ENCODE peak calls at places on chromosomes 1 and 21, in five cellular contexts. J is fibroblast of lung, A is kidney, G is dorsolateral prefrontal cortex, Z is AG04450. K is an unnamed sample.

GRCh38 chr1:46461809-46462448 is 27.7 kb upstream of the DMBX1 start:
- DNase-seq in J (peak; percentile 18), A (no peak), G (no peak), Z (no peak), K (no peak)

GRCh38 chr21:25313891-25314646 is 293.2 kb downstream of the MRPL39 start:
- DNase-seq in J (peak; percentile 42), A (no peak), G (no peak), Z (peak; percentile 20), K (no peak)

GRCh38 chr1:180252638-180253536 is 22.8 kb downstream of the LHX4 start:
- DNase-seq in J (peak; percentile 34), A (peak; percentile 81), G (no peak), Z (peak; percentile 30), K (peak; percentile 83)

GRCh38 chr1:32989160-32989894 is 24.7 kb upstream of the RNF19B start:
- DNase-seq in J (peak; percentile 99), A (peak; percentile 83), G (no peak), Z (peak; percentile 86), K (peak; percentile 80)

GRCh38 chr21:34705032-34705431 is 36.2 kb downstream of the CLIC6 start:
- DNase-seq in J (no peak), A (peak; percentile 71), G (no peak), Z (no peak), K (no peak)

GRCh38 chr21:34782666-34783365 is 114.0 kb downstream of the CLIC6 start:
- DNase-seq in J (no peak), A (no peak), G (peak; percentile 61), Z (no peak), K (no peak)

GRCh38 chr1:38140025-38140487 is 93.5 kb upstream of the POU3F1 start:
- DNase-seq in J (peak; percentile 48), A (no peak), G (no peak), Z (no peak), K (no peak)

GRCh38 chr1:236292425-236292824 is 10.7 kb upstream of the ERO1B start:
- DNase-seq in J (no peak), A (no peak), G (no peak), Z (no peak), K (no peak)

GRCh38 chr1:45365051-45365450 is 24.8 kb upstream of the MUTYH start:
- DNase-seq in J (no peak), A (no peak), G (no peak), Z (no peak), K (no peak)

GRCh38 chr21:43362306-43362927 is 64.5 kb downstream of the SIK1 start:
- DNase-seq in J (peak; percentile 71), A (peak; percentile 93), G (peak; percentile 82), Z (peak; percentile 45), K (peak; percentile 71)
- H3K4me3 ChIP-seq in J (no peak overlapping the region), A (no peak overlapping the region), G (peak overlapping the region; percentile 24), Z (peak overlapping the region; percentile 25), K (peak overlapping the region; percentile 27)

GRCh38 chr1:75542818-75543570 is 67.9 kb downstream of the SLC44A5 start:
- DNase-seq in J (peak; percentile 64), A (no peak), G (no peak), Z (no peak), K (no peak)
- TF ChIP-seq CTCF in J (no peak), A (no peak), G (no peak), Z (no peak), K (no peak)

GRCh38 chr1:25555753-25556092 is 12.3 kb downstream of the LDLRAP1 start:
- DNase-seq in J (no peak), A (no peak), G (no peak), Z (no peak), K (no peak)

GRCh38 chr1:25554886-25555752 is 11.7 kb downstream of the LDLRAP1 start:
- DNase-seq in J (peak; percentile 24), A (no peak), G (no peak), Z (no peak), K (peak; percentile 29)

GRCh38 chr1:25556132-25556670 is 12.8 kb downstream of the LDLRAP1 start:
- DNase-seq in J (no peak), A (no peak), G (no peak), Z (no peak), K (no peak)

GRCh38 chr1:25554426-25554780 is 11.0 kb downstream of the LDLRAP1 start:
- DNase-seq in J (no peak), A (no peak), G (no peak), Z (no peak), K (peak; percentile 32)

DNA sequence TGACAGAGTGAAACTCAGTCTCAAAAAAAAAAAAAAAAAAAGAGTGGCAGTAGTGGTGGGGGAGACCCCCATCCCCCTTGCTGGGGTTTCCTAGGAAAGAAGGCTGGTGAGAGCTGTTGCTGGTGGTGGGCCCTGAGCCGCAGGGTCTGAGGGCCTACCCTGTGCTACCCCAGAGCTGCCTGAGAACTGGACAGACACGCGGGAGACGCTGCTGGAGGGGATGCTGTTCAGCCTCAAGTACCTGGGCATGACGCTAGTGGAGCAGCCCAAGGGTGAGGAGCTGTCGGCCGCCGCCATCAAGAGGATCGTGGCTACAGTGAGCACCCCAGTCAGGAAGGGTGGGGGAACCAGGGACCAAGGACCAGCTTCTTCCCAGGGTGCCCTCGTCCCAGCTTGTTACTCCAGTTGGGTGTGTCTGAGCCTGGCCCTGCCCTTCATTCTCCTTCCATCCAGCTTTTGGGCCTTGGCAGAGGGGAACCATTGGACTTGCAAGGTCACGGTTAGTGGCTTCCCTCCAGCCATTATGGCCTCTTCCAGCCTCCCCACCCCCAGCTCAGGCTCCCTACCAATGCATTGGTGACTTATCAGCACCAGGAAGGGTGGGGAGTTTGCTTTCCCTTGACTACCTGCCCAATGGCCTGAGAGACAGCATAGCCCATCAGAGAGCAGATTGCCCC is 10.5 kb downstream of the LDLRAP1 start:
- DNase-seq in J (no peak), A (no peak), G (no peak), Z (no peak), K (peak; percentile 39)
- H3K27ac ChIP-seq in J (no peak overlapping the region), A (no peak overlapping the region), G (no peak overlapping the region), Z (no peak overlapping the region), K (no peak overlapping the region)

DNA sequence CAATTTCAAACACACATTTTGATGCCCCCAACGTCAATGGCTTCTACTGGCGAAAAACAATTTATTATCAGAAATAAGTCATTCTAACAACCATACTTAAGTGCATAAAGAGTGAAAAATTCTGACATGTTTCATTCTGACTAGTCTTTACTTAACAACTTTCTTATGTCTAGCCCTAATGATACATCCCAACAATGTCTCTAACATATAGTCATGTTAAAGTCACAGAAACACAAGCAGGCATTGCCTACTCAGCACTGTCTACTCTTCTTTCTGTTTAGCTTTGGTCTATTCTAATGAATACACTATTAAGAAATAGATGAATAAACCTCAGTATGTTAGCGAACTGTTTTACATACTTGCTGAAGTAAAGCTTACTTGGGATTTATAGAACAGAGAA is 105.8 kb upstream of the DUSP10 start:
- DNase-seq in J (no peak), A (no peak), G (no peak), Z (no peak), K (no peak)
- H3K4me3 ChIP-seq in J (no peak overlapping the region), A (no peak overlapping the region), G (no peak overlapping the region), Z (no peak overlapping the region), K (no peak overlapping the region)

GRCh38 chr1:21302747-21303715 is 12.8 kb upstream of the ECE1 start:
- DNase-seq in J (peak; percentile 87), A (no peak), G (no peak), Z (peak; percentile 77), K (no peak)
- TF ChIP-seq CTCF in J (peak; percentile 8), A (no peak), G (peak; percentile 39), Z (peak; percentile 9), K (no peak)

DNA sequence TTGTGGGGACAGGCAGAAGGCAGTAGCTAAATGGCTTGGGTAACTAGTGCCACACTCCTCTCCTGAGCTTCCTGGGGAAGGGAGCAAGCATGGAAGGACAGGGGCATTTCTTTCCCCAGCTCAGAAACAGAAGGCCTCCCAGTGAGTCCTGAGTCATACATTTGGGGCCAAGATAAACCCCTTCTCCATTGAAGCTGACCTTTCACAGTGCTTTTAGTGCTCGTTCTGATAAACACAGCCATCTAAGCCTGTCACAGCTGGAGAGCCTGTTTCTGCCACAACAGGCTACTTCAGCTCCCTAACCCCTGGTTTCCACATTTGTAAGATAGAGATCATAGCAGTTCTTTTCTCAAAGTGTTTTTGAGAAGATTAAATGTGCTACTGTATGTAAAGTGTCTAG is 374.0 kb downstream of the LMX1A start:
- DNase-seq in J (no peak), A (no peak), G (no peak), Z (no peak), K (no peak)
- H3K27ac ChIP-seq in J (no peak overlapping the region), A (no peak overlapping the region), G (no peak overlapping the region), Z (no peak overlapping the region), K (no peak overlapping the region)

DNA sequence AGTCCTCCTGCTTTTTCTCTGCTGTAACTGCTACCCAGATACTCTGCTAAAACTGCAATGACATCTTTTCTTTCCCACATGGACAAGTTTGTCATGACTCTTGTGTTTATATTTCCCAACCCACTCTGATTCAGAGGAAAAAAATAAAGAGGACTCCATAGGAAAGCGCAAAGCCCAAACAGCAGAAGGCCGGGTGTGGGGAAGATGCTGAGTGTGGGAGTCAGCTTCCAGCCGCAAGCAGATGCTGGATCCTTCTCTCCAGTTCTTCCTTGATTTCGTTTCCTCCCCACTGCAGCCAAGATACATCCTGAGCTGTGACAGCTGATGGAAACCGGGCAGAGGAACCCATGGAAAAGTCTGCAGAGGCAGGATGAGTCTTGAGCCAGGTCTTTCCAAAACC is 498.2 kb downstream of the PLPP3 start:
- DNase-seq in J (peak; percentile 55), A (no peak), G (peak; percentile 41), Z (peak; percentile 79), K (peak; percentile 42)
- H3K4me3 ChIP-seq in J (no peak overlapping the region), A (no peak overlapping the region), G (no peak overlapping the region), Z (peak overlapping the region; percentile 29), K (no peak overlapping the region)